ENCODE peak calls at places on chromosome 18, in nine cellular contexts. C, O, V, K, L, S, R, I and M are unnamed samples.

GRCh38 chr18:79621501-79621900 is 58.1 kb upstream of the CTDP1 start:
- DNase-seq in V (no peak), I (no peak), L (no peak), R (no peak), C (no peak), K (no peak), S (no peak), O (no peak), M (no peak)

GRCh38 chr18:47263197-47263827 is 11.9 kb upstream of the SKOR2 start:
- DNase-seq in O (no peak), C (no peak), S (no peak), I (no peak), V (no peak), L (no peak), K (no peak), R (no peak), M (no peak)

GRCh38 chr18:30056528-30056927 is 986.0 kb downstream of the DSC3 start:
- DNase-seq in O (no peak), C (no peak), L (no peak), I (no peak), V (no peak), S (no peak), R (no peak), K (no peak), M (no peak)

GRCh38 chr18:49934457-49934856 is 121.1 kb upstream of the ACAA2 start:
- DNase-seq in I (peak), V (peak), O (no peak), L (no peak), S (no peak), R (no peak), C (peak), K (peak), M (peak)

GRCh38 chr18:44783371-44783770 is 102.7 kb downstream of the SETBP1 start:
- DNase-seq in R (no peak), O (no peak), V (no peak), S (no peak), I (no peak), C (no peak), L (no peak), K (no peak), M (no peak)

GRCh38 chr18:79915161-79916127 is 36.0 kb downstream of the SLC66A2 start:
- DNase-seq in K (no peak), C (no peak), V (peak), S (no peak), R (no peak), I (no peak), O (no peak), L (peak), M (no peak)

GRCh38 chr18:35592298-35592697 is 10.8 kb downstream of the GALNT1 start:
- DNase-seq in S (no peak), L (no peak), R (no peak), C (no peak), K (no peak), I (no peak), O (no peak), V (no peak), M (no peak)

GRCh38 chr18:63356272-63356896 is 10.6 kb downstream of the KDSR start:
- DNase-seq in S (no peak), L (no peak), O (no peak), I (no peak), K (no peak), V (no peak), R (no peak), C (no peak), M (no peak)

GRCh38 chr18:55401638-55402191 is 186.3 kb downstream of the TCF4 start:
- DNase-seq in V (no peak), C (peak), L (no peak), R (no peak), S (no peak), I (peak), K (peak), O (peak), M (peak)

GRCh38 chr18:67916142-67916541 is 399.6 kb upstream of the DSEL start:
- DNase-seq in I (peak), C (peak), V (no peak), S (no peak), O (no peak), R (no peak), K (no peak), L (no peak), M (peak)

GRCh38 chr18:24875286-24875685 is 414.8 kb downstream of the HRH4 start:
- DNase-seq in C (no peak), O (no peak), S (no peak), R (no peak), I (no peak), L (no peak), V (no peak), K (no peak), M (no peak)

GRCh38 chr18:39453356-39453755 is 1887.8 kb upstream of the CELF4 start:
- DNase-seq in I (peak), S (no peak), K (no peak), C (no peak), V (no peak), O (no peak), L (no peak), R (no peak), M (no peak)

GRCh38 chr18:57585846-57586242 is 658 bp downstream of the FECH start:
- DNase-seq in V (no peak), S (no peak), L (no peak), C (no peak), R (no peak), I (peak), O (peak), K (peak), M (peak)

GRCh38 chr18:38887671-38888020 is 1322.0 kb upstream of the CELF4 start:
- DNase-seq in K (no peak), S (no peak), V (no peak), I (no peak), R (no peak), O (no peak), L (no peak), C (no peak), M (no peak)

GRCh38 chr18:23828426-23828825 is 139.2 kb downstream of the LAMA3 start:
- DNase-seq in R (no peak), L (peak), V (no peak), O (peak), I (peak), S (no peak), K (peak), C (peak), M (peak)

GRCh38 chr18:79784965-79785770 is 12.6 kb upstream of the KCNG2 start:
- DNase-seq in O (peak), V (no peak), L (no peak), I (peak), R (no peak), K (peak), C (peak), S (no peak), M (no peak)

GRCh38 chr18:59516356-59517155 is 157.5 kb upstream of the LMAN1 start:
- DNase-seq in O (peak), S (no peak), K (peak), C (peak), R (peak), L (no peak), V (peak), I (peak), M (peak)

GRCh38 chr18:3498705-3499451 is 48.9 kb downstream of the TGIF1 start:
- DNase-seq in S (peak), R (peak), O (peak), I (peak), V (no peak), C (peak), K (peak), L (no peak), M (peak)
- TF ChIP-seq CTCF in S (no peak), R (no peak), O (no peak), I (no peak), V (no peak), C (no peak), K (no peak), L (no peak), M (no peak)

GRCh38 chr18:54359233-54359632 is 1.5 kb downstream of the C18orf54 start:
- DNase-seq in I (peak), O (peak), K (peak), S (no peak), L (no peak), R (no peak), C (peak), V (no peak), M (peak)
- H3K4me3 ChIP-seq in I (peak), O (peak), K (peak), S (peak), L (no peak), R (peak), C (peak), V (no peak), M (peak)

GRCh38 chr18:13184396-13184795 is 34.2 kb upstream of the LDLRAD4 start:
- DNase-seq in R (no peak), S (no peak), O (no peak), V (no peak), K (no peak), C (no peak), L (no peak), I (no peak), M (no peak)

GRCh38 chr18:13181765-13182164 is 36.8 kb upstream of the LDLRAD4 start:
- DNase-seq in S (no peak), I (no peak), R (no peak), V (no peak), L (no peak), O (no peak), K (no peak), C (no peak), M (no peak)

GRCh38 chr18:13183359-13183758 is 35.2 kb upstream of the LDLRAD4 start:
- DNase-seq in K (peak), R (no peak), V (no peak), S (no peak), L (no peak), O (peak), C (no peak), I (no peak), M (no peak)

GRCh38 chr18:13185675-13186198 is 32.8 kb upstream of the LDLRAD4 start:
- DNase-seq in V (no peak), K (no peak), R (peak), L (no peak), S (no peak), I (no peak), O (no peak), C (no peak), M (no peak)

GRCh38 chr18:13183790-13184189 is 34.8 kb upstream of the LDLRAD4 start:
- DNase-seq in S (no peak), I (no peak), R (no peak), K (peak), L (no peak), V (no peak), C (no peak), O (no peak), M (no peak)
- TF ChIP-seq CTCF in S (no peak), I (no peak), R (no peak), K (no peak), L (no peak), V (no peak), C (no peak), O (no peak), M (no peak)

GRCh38 chr18:48827321-48828200 is 123.2 kb downstream of the SMAD7 start:
- DNase-seq in C (peak), S (no peak), L (peak), K (peak), V (peak), I (peak), O (peak), R (no peak), M (peak)
- H3K4me3 ChIP-seq in C (no peak), S (peak), L (no peak), K (no peak), V (no peak), I (no peak), O (peak), R (peak), M (no peak)

GRCh38 chr18:293557-293956 is 25.7 kb upstream of the THOC1 start:
- DNase-seq in L (no peak), R (no peak), C (peak), V (no peak), I (peak), K (peak), O (peak), S (no peak), M (peak)
- TF ChIP-seq CTCF in L (no peak), R (peak), C (no peak), V (no peak), I (peak), K (no peak), O (no peak), S (no peak), M (no peak)

GRCh38 chr18:32469190-32469611 is 1.5 kb downstream of the GAREM1 start:
- DNase-seq in I (peak), L (no peak), V (no peak), O (no peak), C (peak), K (peak), R (peak), S (peak), M (peak)
- H3K4me3 ChIP-seq in I (peak), L (no peak), V (peak), O (no peak), C (peak), K (peak), R (peak), S (peak), M (peak)

GRCh38 chr18:11759456-11759855 is 70.4 kb downstream of the GNAL start:
- DNase-seq in S (no peak), L (no peak), R (no peak), C (no peak), O (no peak), V (no peak), K (no peak), I (no peak), M (no peak)

GRCh38 chr18:11762429-11762828 is 73.4 kb downstream of the GNAL start:
- DNase-seq in I (no peak), O (no peak), K (no peak), S (no peak), L (no peak), V (no peak), C (no peak), R (no peak), M (no peak)

GRCh38 chr18:11757084-11757590 is 68.1 kb downstream of the GNAL start:
- DNase-seq in V (no peak), L (no peak), C (no peak), S (no peak), K (no peak), O (no peak), I (no peak), R (no peak), M (no peak)

GRCh38 chr18:11760498-11761158 is 71.6 kb downstream of the GNAL start:
- DNase-seq in V (no peak), L (no peak), I (no peak), S (no peak), R (no peak), K (no peak), O (no peak), C (no peak), M (no peak)

DNA sequence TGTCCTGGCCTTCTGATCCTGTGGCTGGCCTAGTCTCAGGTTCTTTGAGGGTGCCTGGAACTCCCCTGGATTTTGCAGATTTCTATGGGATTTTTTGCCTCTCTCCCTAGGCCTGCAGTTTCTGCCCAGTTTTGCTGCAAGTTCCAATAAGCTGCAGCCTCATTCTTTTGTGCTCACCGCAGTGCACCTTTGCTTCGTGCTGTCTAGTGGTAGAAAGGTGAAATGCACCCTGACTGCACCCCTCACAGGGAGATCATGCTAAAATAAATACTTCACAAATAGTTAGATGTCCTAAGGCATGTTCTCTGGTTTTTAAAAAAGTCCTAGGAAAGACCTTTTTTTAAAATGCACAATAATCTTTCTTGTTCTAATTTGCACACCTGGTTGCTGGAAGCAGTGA is 72.5 kb downstream of the GNAL start:
- DNase-seq in O (no peak), L (no peak), R (no peak), V (no peak), S (no peak), K (no peak), I (no peak), C (no peak), M (no peak)
- TF ChIP-seq CTCF in O (peak), L (no peak), R (peak), V (no peak), S (no peak), K (peak), I (peak), C (no peak), M (peak)

DNA sequence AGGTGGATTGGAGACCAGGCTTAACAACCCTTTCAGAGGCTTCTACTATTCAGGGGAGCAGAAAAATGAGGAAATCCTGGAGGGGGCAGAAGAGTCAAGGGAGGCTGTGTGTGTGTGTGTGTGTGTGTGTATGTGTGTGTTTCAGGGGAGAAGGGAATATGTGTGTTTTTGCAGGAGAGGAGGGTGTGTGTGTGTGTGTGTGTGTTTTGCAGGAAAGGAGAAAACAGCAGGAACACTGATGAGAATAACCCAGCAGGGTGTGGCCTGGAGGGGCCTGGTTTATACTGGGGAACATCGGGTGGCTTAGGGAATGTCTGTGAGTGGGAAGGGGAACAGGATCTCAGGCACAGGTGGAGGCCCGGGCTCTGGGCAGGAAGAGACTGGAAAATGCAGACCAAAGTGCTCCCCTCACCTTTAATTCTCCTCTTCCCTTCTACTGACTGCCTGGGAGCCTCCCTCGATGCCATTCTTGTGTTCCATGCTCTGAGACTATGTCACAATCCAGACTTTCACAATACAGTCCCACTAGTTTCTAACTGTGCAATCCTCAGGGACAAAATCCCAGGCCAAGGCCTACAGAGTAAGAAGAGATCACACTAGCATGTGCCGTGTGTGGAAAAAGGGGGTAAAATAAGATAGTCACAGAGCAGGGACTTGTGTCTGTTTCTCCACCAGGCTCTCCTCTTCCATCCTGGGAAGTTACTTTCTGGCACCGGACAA is 10.0 kb downstream of the CYB5A start:
- DNase-seq in V (peak), I (no peak), O (peak), K (peak), R (no peak), C (no peak), L (no peak), S (peak), M (no peak)
- H3K4me3 ChIP-seq in V (no peak), I (no peak), O (no peak), K (no peak), R (no peak), C (no peak), L (no peak), S (no peak), M (no peak)

DNA sequence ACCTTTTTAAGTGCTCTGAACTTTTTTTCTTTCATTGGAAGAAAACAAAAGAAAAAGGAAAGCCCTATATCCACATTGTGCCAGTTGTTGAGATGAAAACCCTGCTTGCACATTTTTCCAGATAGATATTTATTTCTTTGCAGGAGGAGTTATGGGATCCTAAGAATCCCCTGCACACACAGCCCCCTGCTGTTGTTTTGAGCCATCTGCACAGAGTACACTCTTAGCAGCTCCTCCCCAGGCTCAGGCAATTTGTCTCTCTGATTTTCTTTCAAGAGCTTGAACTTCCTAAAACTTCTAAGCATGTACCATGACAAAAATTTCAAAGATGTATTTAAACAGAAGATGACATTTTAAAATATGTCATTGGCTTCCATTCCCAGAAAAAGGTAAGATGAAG is 436.9 kb downstream of the METTL4 start:
- DNase-seq in I (no peak), S (no peak), O (no peak), R (no peak), L (no peak), C (no peak), V (no peak), K (no peak), M (no peak)
- TF ChIP-seq CTCF in I (no peak), S (no peak), O (no peak), R (no peak), L (no peak), C (no peak), V (no peak), K (no peak), M (peak)